ENCODE peak calls at places on chromosome 2, in six cellular contexts. C is activated T-cell treated with anti-CD3 and anti-CD28 coated beads for 48 hours, U is AG09319, N is iris pigment epithelial cell, V is NCI-H510A treated with DMSO at 0.1 percent for 48 hours, I is fibroblast of lung. Q is an unnamed sample.
A peak's percentile ranks its signal among the peaks of the same experiment; 100 is the strongest.

GRCh38 chr2:157053876-157054275 is 203.6 kb upstream of the GALNT5 start:
- DNase-seq in V (no peak), C (no peak), I (no peak), U (no peak), N (peak; percentile 21), Q (no peak)

GRCh38 chr2:45315881-45316280 is 295.2 kb downstream of the SRBD1 start:
- DNase-seq in V (no peak), U (peak; percentile 45), N (peak; percentile 87), I (peak; percentile 88), C (no peak), Q (no peak)

GRCh38 chr2:134718095-134718955 is 475 bp downstream of the TMEM163 start:
- DNase-seq in U (no peak), V (peak; percentile 47), I (peak; percentile 13), C (no peak), N (no peak), Q (no peak)

GRCh38 chr2:68750592-68751396 is 16.2 kb downstream of the ARHGAP25 start:
- DNase-seq in V (no peak), C (no peak), I (no peak), N (no peak), U (no peak), Q (no peak)

GRCh38 chr2:46869621-46870020 is 46.0 kb downstream of the MCFD2 start:
- DNase-seq in I (no peak), U (no peak), V (no peak), N (no peak), C (no peak), Q (no peak)

GRCh38 chr2:31082002-31082401 is 56.2 kb downstream of the GALNT14 start:
- DNase-seq in V (no peak), C (no peak), U (no peak), I (no peak), N (no peak), Q (no peak)

GRCh38 chr2:216554755-216555154 is 56.1 kb downstream of the RPL37A start:
- DNase-seq in N (no peak), C (no peak), I (no peak), U (no peak), V (no peak), Q (no peak)

GRCh38 chr2:221655279-221655678 is 83.2 kb upstream of the EPHA4 start:
- DNase-seq in U (no peak), V (no peak), I (no peak), C (no peak), N (no peak), Q (no peak)

GRCh38 chr2:113850687-113851086 is 39.2 kb upstream of the ACTR3 start:
- DNase-seq in I (no peak), C (no peak), N (peak; percentile 40), V (no peak), U (no peak), Q (no peak)

GRCh38 chr2:35447210-35447609 is 908.4 kb upstream of the CRIM1 start:
- DNase-seq in U (no peak), N (no peak), V (no peak), I (no peak), C (no peak), Q (no peak)

GRCh38 chr2:224171226-224171625 is 132.1 kb upstream of the SERPINE2 start:
- DNase-seq in N (no peak), V (no peak), C (no peak), I (no peak), U (no peak), Q (no peak)

GRCh38 chr2:198053173-198053572 is 248.8 kb downstream of the PLCL1 start:
- DNase-seq in C (no peak), U (no peak), V (no peak), I (no peak), N (no peak), Q (no peak)

GRCh38 chr2:197163755-197164753 is 146.5 kb downstream of the ANKRD44 start:
- DNase-seq in I (no peak), C (no peak), U (no peak), V (no peak), N (no peak), Q (no peak)

GRCh38 chr2:127175406-127175805 is 44.7 kb downstream of the CYP27C1 start:
- DNase-seq in I (peak; percentile 40), U (no peak), C (no peak), N (no peak), V (no peak), Q (peak; percentile 73)

GRCh38 chr2:26033270-26033768 is 565 bp upstream of the RAB10 start:
- DNase-seq in N (peak; percentile 84), I (peak; percentile 80), U (peak; percentile 46), V (peak; percentile 93), C (peak; percentile 28), Q (peak; percentile 80)

GRCh38 chr2:23900927-23901322 is 26.0 kb downstream of the ATAD2B start:
- DNase-seq in C (no peak), U (peak; percentile 77), N (peak; percentile 93), V (no peak), I (peak; percentile 89), Q (no peak)

Q was measured in cardiac septum.